ENCODE peak calls at places on chromosomes 1 and 21, in five cellular contexts. G, X, A, P and B are unnamed samples.

GRCh38 chr1:15962671-15963362 is 13.1 kb downstream of the ZBTB17 start:
- DNase-seq in P (no peak), A (no peak), G (no peak), X (no peak), B (no peak)

GRCh38 chr1:151513626-151514101 is 2.5 kb downstream of the CGN start:
- DNase-seq in X (no peak), A (no peak), P (no peak), G (no peak), B (no peak)

GRCh38 chr1:181314959-181315358 is 168.4 kb upstream of the CACNA1E start:
- DNase-seq in P (no peak), X (no peak), A (no peak), G (no peak), B (no peak)

GRCh38 chr1:218330043-218330623 is 15.0 kb upstream of the TGFB2 start:
- DNase-seq in A (no peak), X (no peak), P (peak; percentile 24), G (no peak), B (peak; percentile 54)

GRCh38 chr1:115400891-115401290 is 62.8 kb upstream of the NGF start:
- DNase-seq in A (no peak), X (no peak), P (no peak), G (no peak), B (no peak)

GRCh38 chr1:21871943-21872342 is 59.9 kb downstream of the LDLRAD2 start:
- DNase-seq in G (no peak), A (no peak), X (no peak), P (no peak), B (no peak)

GRCh38 chr1:188763541-188763940 is 1714.1 kb downstream of the BRINP3 start:
- DNase-seq in A (no peak), G (no peak), X (no peak), P (no peak), B (no peak)

GRCh38 chr1:27668121-27668807 is 3.7 kb downstream of the IFI6 start:
- DNase-seq in P (no peak), A (no peak), X (no peak), G (no peak), B (no peak)

GRCh38 chr1:218674280-218674773 is 329.2 kb downstream of the TGFB2 start:
- DNase-seq in P (peak; percentile 63), A (peak; percentile 77), X (no peak), G (no peak), B (no peak)

GRCh38 chr1:4517559-4517958 is 136.8 kb upstream of the AJAP1 start:
- DNase-seq in G (no peak), A (no peak), P (no peak), X (no peak), B (no peak)

GRCh38 chr1:116814935-116815334 is 60.7 kb downstream of the CD2 start:
- DNase-seq in G (no peak), P (no peak), X (no peak), A (no peak), B (no peak)

GRCh38 chr1:108050911-108051624 is 86.1 kb upstream of the VAV3 start:
- DNase-seq in A (no peak), G (no peak), X (no peak), P (no peak), B (no peak)

GRCh38 chr1:40362699-40363098 is 10.8 kb upstream of the SMAP2 start:
- DNase-seq in G (no peak), X (no peak), A (no peak), P (no peak), B (no peak)

GRCh38 chr21:36980280-36981048 is 14.0 kb upstream of the HLCS start:
- DNase-seq in G (peak; percentile 41), X (peak; percentile 27), A (no peak), P (no peak), B (no peak)

GRCh38 chr1:160149706-160150105 is 1.7 kb upstream of the ATP1A4 start:
- DNase-seq in A (no peak), G (no peak), P (no peak), X (no peak), B (no peak)

GRCh38 chr1:21289700-21290545 is at the start of gene ECE1:
- DNase-seq in G (peak; percentile 60), P (no peak), A (no peak), X (peak; percentile 53), B (peak; percentile 60)

GRCh38 chr1:208291923-208292711 is 47.9 kb upstream of the PLXNA2 start:
- DNase-seq in A (no peak), X (no peak), P (no peak), G (no peak), B (no peak)

GRCh38 chr1:54571803-54572202 is 23.8 kb downstream of the ACOT11 start:
- DNase-seq in A (no peak), G (no peak), X (no peak), P (no peak), B (no peak)

GRCh38 chr1:201955750-201956143 is 444 bp downstream of the TIMM17A start:
- DNase-seq in X (no peak), A (no peak), G (no peak), P (no peak), B (peak; percentile 25)

GRCh38 chr1:216785760-216786159 is 62.5 kb upstream of the ESRRG start:
- DNase-seq in G (no peak), X (no peak), P (no peak), A (no peak), B (no peak)

GRCh38 chr1:24351918-24352637 is 32.9 kb downstream of the GRHL3 start:
- DNase-seq in A (no peak), P (peak; percentile 43), X (no peak), G (no peak), B (peak; percentile 33)

DNA sequence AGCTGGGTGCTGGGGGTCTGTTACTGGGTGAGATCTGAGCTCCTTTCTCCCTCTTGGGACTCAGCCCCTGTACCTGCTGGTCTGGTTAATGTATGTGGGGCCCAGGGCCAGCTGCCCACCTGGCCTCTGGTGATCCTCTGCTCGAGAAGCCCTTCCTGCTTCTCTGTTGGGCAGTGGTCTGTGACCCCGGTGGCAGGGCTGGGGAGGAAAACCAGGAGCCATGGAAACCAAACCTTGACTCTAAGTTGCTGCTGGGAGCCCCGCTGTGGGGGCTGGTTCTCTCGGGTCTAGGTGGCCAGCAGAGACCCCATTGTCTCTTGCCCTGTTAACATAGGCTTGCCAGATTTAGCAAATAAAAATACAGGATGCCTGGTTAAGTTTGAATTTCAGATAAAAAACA is 1.3 kb downstream of the PADI1 start:
- DNase-seq in A (no peak), X (no peak), G (no peak), P (no peak), B (no peak)
- TF ChIP-seq CTCF in A (no peak), X (no peak), G (no peak), P (no peak), B (no peak)

GRCh38 chr1:58819719-58820118 is 35.9 kb upstream of the JUN start:
- DNase-seq in P (no peak), X (no peak), G (no peak), A (no peak), B (no peak)

GRCh38 chr1:58827298-58827697 is 43.5 kb upstream of the JUN start:
- DNase-seq in P (no peak), G (no peak), X (no peak), A (no peak), B (no peak)

GRCh38 chr1:58821309-58821708 is 37.5 kb upstream of the JUN start:
- DNase-seq in X (no peak), G (no peak), A (no peak), P (no peak), B (no peak)

GRCh38 chr1:58824753-58825389 is 41.0 kb upstream of the JUN start:
- DNase-seq in A (no peak), G (no peak), X (no peak), P (no peak), B (no peak)

DNA sequence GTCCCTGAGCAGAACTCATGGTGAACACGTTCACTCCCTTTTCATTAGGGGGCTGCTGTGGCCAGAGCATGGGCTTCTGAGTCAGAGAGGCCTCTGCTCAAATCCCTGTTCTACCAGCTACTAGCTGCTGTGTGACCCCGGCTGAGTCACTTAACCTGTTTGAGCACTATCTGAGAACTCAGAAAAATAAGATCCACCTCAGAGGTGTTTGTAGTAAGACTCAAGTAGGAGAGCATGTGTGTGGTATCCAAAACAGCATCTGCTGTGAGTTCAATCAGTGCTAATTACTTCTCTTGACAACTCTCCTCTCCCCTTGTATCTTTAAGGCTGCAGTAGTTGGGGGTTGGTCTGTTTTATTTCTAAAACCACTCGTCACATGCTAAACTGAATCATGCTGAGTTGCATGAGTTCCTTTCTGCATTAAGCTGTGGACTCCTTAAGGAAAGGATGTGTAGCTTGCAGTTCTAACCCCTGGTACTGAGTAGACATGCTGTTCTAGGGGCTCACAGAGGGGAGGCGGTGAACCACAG is 39.7 kb upstream of the JUN start:
- DNase-seq in P (peak; percentile 93), A (no peak), G (no peak), X (no peak), B (no peak)
- TF ChIP-seq CTCF in P (no peak), A (no peak), G (no peak), X (no peak), B (no peak)

DNA sequence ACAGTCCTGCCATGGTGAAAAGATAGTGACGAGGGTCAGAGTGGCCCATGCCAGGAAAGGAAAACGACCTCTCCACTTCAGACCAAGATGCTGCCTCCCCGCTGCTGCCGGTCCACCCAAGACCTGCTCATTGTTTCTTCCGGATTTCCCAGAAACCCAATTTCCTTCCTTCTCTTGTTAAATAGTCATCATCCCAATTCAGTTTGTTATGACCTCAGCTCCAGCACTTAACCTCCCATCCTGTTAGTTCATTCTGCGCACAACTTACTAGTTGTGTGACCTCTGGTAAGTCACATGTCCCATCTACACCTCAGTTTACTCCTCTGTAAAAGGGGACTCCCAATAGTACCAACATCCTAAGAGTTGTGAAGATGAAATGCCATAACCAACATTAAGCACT is 29.9 kb upstream of the PPP1R15B start:
- DNase-seq in X (no peak), A (no peak), G (no peak), P (no peak), B (no peak)
- TF ChIP-seq CTCF in X (no peak), A (no peak), G (no peak), P (no peak), B (no peak)

GRCh38 chr1:101190441-101190840 is 46.4 kb upstream of the S1PR1 start:
- DNase-seq in P (no peak), G (no peak), X (no peak), A (no peak), B (no peak)
- TF ChIP-seq CTCF in P (no peak), G (no peak), X (no peak), A (no peak), B (no peak)